ENCODE peak calls at places on chromosomes 6 and 20, in nine cellular contexts. K is AML-193, H is astrocyte, O is left ventricle myocardium superior, S is A549, N is MV-4-11, V is lower leg skin, J is KBM-7, C is HL-60. B is an unnamed sample.
A peak's percentile ranks its signal among the peaks of the same experiment; 100 is the strongest.

GRCh38 chr6:150589828-150590227 is 9.9 kb upstream of the PLEKHG1 start:
- DNase-seq in K (no peak), H (no peak), O (no peak), S (no peak), N (no peak), V (no peak), J (no peak), C (no peak), B (no peak)

GRCh38 chr20:61042501-61043385 is 209.3 kb upstream of the CDH4 start:
- DNase-seq in K (no peak), H (no peak), O (no peak), S (no peak), N (no peak), V (peak; percentile 52), J (no peak), C (no peak), B (no peak)

GRCh38 chr6:72078096-72078495 is 191.7 kb downstream of the RIMS1 start:
- DNase-seq in K (no peak), H (no peak), O (no peak), S (no peak), N (no peak), V (no peak), J (no peak), C (no peak), B (no peak)

GRCh38 chr20:2750343-2751251 is 49.8 kb downstream of the CPXM1 start:
- DNase-seq in K (no peak), H (no peak), O (peak; percentile 45), S (peak; percentile 78), N (peak; percentile 85), V (peak; percentile 92), J (peak; percentile 70), C (peak; percentile 90), B (peak; percentile 53)

GRCh38 chr6:13066050-13066449 is 262.3 kb downstream of the TBC1D7 start:
- DNase-seq in K (no peak), H (no peak), O (no peak), S (no peak), N (no peak), V (no peak), J (no peak), C (no peak), B (no peak)

GRCh38 chr6:165573671-165574070 is 89.4 kb downstream of the PDE10A start:
- DNase-seq in K (no peak), H (peak; percentile 61), O (peak; percentile 57), S (peak; percentile 34), N (no peak), V (no peak), J (no peak), C (no peak), B (no peak)

GRCh38 chr6:84762220-84762940 is 2.0 kb downstream of the TBX18 start:
- DNase-seq in K (no peak), H (peak; percentile 8), O (peak; percentile 52), S (peak; percentile 15), N (no peak), V (no peak), J (no peak), C (no peak), B (no peak)

GRCh38 chr6:80605165-80605989 is 498.9 kb downstream of the BCKDHB start:
- DNase-seq in K (peak; percentile 57), H (peak; percentile 49), O (no peak), S (no peak), N (peak; percentile 43), V (no peak), J (peak; percentile 62), C (peak; percentile 5), B (no peak)

GRCh38 chr20:23350855-23351838 is 556 bp downstream of the NXT1 start:
- DNase-seq in K (no peak), H (peak; percentile 56), O (peak; percentile 59), S (peak; percentile 44), N (peak; percentile 18), V (peak; percentile 90), J (peak; percentile 50), C (peak; percentile 45), B (peak; percentile 70)

GRCh38 chr20:4989570-4989969 is 11.7 kb downstream of the SLC23A2 start:
- DNase-seq in K (no peak), H (no peak), O (no peak), S (no peak), N (no peak), V (no peak), J (no peak), C (no peak), B (no peak)

GRCh38 chr20:64041781-64042771 is 6.1 kb downstream of the C20orf204 start:
- DNase-seq in K (no peak), H (no peak), O (no peak), S (no peak), N (peak; percentile 17), V (no peak), J (peak; percentile 48), C (peak; percentile 29), B (no peak)

GRCh38 chr6:30820196-30820595 is 64.1 kb upstream of the DDR1 start:
- DNase-seq in K (no peak), H (peak; percentile 78), O (peak; percentile 49), S (peak; percentile 38), N (no peak), V (no peak), J (no peak), C (no peak), B (peak; percentile 79)

GRCh38 chr6:118240878-118241528 is 307.1 kb upstream of the PLN start:
- DNase-seq in K (no peak), H (no peak), O (no peak), S (no peak), N (peak; percentile 23), V (no peak), J (no peak), C (no peak), B (no peak)

GRCh38 chr20:21618697-21619421 is 86.6 kb upstream of the PAX1 start:
- DNase-seq in K (no peak), H (no peak), O (no peak), S (no peak), N (peak; percentile 18), V (no peak), J (no peak), C (no peak), B (no peak)

GRCh38 chr20:50415516-50416268 is 94.5 kb upstream of the PTPN1 start:
- DNase-seq in K (no peak), H (peak; percentile 87), O (peak; percentile 100), S (peak; percentile 39), N (no peak), V (peak; percentile 100), J (no peak), C (no peak), B (peak; percentile 98)

GRCh38 chr6:163490826-163491577 is 76.5 kb downstream of the QKI start:
- DNase-seq in K (no peak), H (peak; percentile 75), O (peak; percentile 67), S (peak; percentile 5), N (no peak), V (peak; percentile 93), J (peak; percentile 14), C (no peak), B (peak; percentile 68)

GRCh38 chr6:124819340-124819739 is 142.9 kb upstream of the RNF217 start:
- DNase-seq in K (peak; percentile 55), H (no peak), O (no peak), S (no peak), N (peak; percentile 98), V (no peak), J (no peak), C (peak; percentile 17), B (no peak)

GRCh38 chr6:9516207-9516606 is 898.7 kb downstream of the TFAP2A start:
- DNase-seq in K (no peak), H (peak; percentile 80), O (no peak), S (peak; percentile 35), N (no peak), V (no peak), J (no peak), C (no peak), B (no peak)

GRCh38 chr6:161200610-161201201 is 73.2 kb downstream of the AGPAT4 start:
- DNase-seq in K (no peak), H (no peak), O (no peak), S (no peak), N (peak; percentile 49), V (no peak), J (no peak), C (no peak), B (no peak)

GRCh38 chr20:61371501-61372150 is 119.6 kb downstream of the CDH4 start:
- DNase-seq in K (no peak), H (no peak), O (no peak), S (no peak), N (no peak), V (no peak), J (no peak), C (no peak), B (no peak)

GRCh38 chr6:86682297-86682696 is 255.0 kb upstream of the HTR1E start:
- DNase-seq in K (no peak), H (no peak), O (no peak), S (no peak), N (no peak), V (no peak), J (no peak), C (no peak), B (no peak)

GRCh38 chr20:5864873-5865582 is 85.3 kb downstream of the TRMT6 start:
- DNase-seq in K (peak; percentile 38), H (peak; percentile 60), O (no peak), S (no peak), N (peak; percentile 70), V (no peak), J (no peak), C (no peak), B (no peak)

GRCh38 chr20:43438578-43439316 is 18.9 kb upstream of the SRSF6 start:
- DNase-seq in K (no peak), H (no peak), O (no peak), S (no peak), N (no peak), V (no peak), J (no peak), C (no peak), B (no peak)

GRCh38 chr6:169640347-169640972 is 61.4 kb downstream of the WDR27 start:
- DNase-seq in K (no peak), H (no peak), O (no peak), S (no peak), N (no peak), V (no peak), J (no peak), C (no peak), B (no peak)

GRCh38 chr20:13586133-13586532 is 52.6 kb downstream of the TASP1 start:
- DNase-seq in K (no peak), H (no peak), O (no peak), S (no peak), N (no peak), V (no peak), J (no peak), C (no peak), B (no peak)

GRCh38 chr6:11007715-11008608 is 36.1 kb downstream of the ELOVL2 start:
- DNase-seq in K (no peak), H (peak; percentile 70), O (no peak), S (peak; percentile 19), N (no peak), V (no peak), J (no peak), C (no peak), B (no peak)

GRCh38 chr6:107811591-107812218 is 12.4 kb downstream of the SCML4 start:
- DNase-seq in K (no peak), H (peak; percentile 8), O (no peak), S (peak; percentile 8), N (peak; percentile 62), V (no peak), J (no peak), C (no peak), B (no peak)

GRCh38 chr6:26118999-26119398 is 31.8 kb downstream of the HFE start:
- DNase-seq in K (no peak), H (peak; percentile 94), O (no peak), S (no peak), N (no peak), V (no peak), J (no peak), C (no peak), B (no peak)

GRCh38 chr20:50344232-50345071 is 153.8 kb downstream of the CEBPB start:
- DNase-seq in K (peak; percentile 28), H (no peak), O (no peak), S (no peak), N (no peak), V (peak; percentile 72), J (peak; percentile 46), C (peak; percentile 29), B (no peak)

GRCh38 chr6:90120327-90120726 is 176.3 kb downstream of the BACH2 start:
- DNase-seq in K (no peak), H (no peak), O (no peak), S (no peak), N (no peak), V (no peak), J (no peak), C (no peak), B (no peak)

B was measured in colonic mucosa.